ENCODE peak calls at places on chromosomes 4 and X, in six cellular contexts. K is MM.1S; E is heart right ventricle; O is prostate gland; X is fibroblast of lung; C is CD8-positive, alpha-beta T cell. D is an unnamed sample.

GRCh38 chrX:105552395-105552794 is 269.9 kb upstream of the NRK start:
- DNase-seq in O (no peak), X (peak; percentile 32), K (no peak), E (no peak), C (no peak), D (no peak)

GRCh38 chrX:141214216-141214615 is 28.1 kb downstream of the SPANXC start:
- DNase-seq in C (no peak), O (no peak), E (no peak), K (no peak), X (no peak), D (no peak)

GRCh38 chr4:73998040-73999011 is at the start of gene CXCL5:
- DNase-seq in K (no peak), E (peak; percentile 26), C (no peak), O (no peak), X (peak; percentile 75), D (no peak)

GRCh38 chr4:79198886-79199591 is 126.8 kb downstream of the NAA11 start:
- DNase-seq in O (no peak), K (no peak), E (no peak), C (no peak), X (no peak), D (peak; percentile 83)

GRCh38 chrX:10709276-10709675 is 88.9 kb upstream of the MID1 start:
- DNase-seq in O (peak; percentile 9), C (no peak), K (no peak), E (no peak), X (no peak), D (no peak)

GRCh38 chrX:40459576-40460158 is 121.1 kb upstream of the ATP6AP2 start:
- DNase-seq in E (no peak), X (no peak), K (no peak), O (no peak), C (no peak), D (peak; percentile 14)

GRCh38 chrX:29487714-29488113 is 727.6 kb upstream of the MAGEB2 start:
- DNase-seq in K (no peak), X (no peak), C (no peak), O (no peak), E (no peak), D (no peak)

GRCh38 chr4:88623097-88623496 is 30.8 kb downstream of the HERC3 start:
- DNase-seq in E (no peak), K (no peak), X (peak; percentile 86), C (no peak), O (no peak), D (no peak)

GRCh38 chr4:87077834-87078585 is 142.4 kb downstream of the KLHL8 start:
- DNase-seq in O (no peak), E (no peak), K (no peak), C (no peak), X (no peak), D (no peak)
- H3K4me1 ChIP-seq in O (peaks cover 27% of the 10 kb centered on the region), E (peaks cover 100% of the 10 kb centered on the region), K (peaks cover 9% of the 10 kb centered on the region), C (peaks cover 16% of the 10 kb centered on the region), X (peaks cover 11% of the 10 kb centered on the region), D (peaks cover 10% of the 10 kb centered on the region)

GRCh38 chr4:86326399-86326798 is 33.5 kb downstream of the MAPK10 start:
- DNase-seq in O (no peak), C (no peak), K (no peak), X (no peak), E (no peak), D (no peak)

GRCh38 chr4:86333236-86333635 is 26.6 kb downstream of the MAPK10 start:
- DNase-seq in C (no peak), O (no peak), X (no peak), E (no peak), K (no peak), D (no peak)

GRCh38 chr4:86329431-86329830 is 30.4 kb downstream of the MAPK10 start:
- DNase-seq in O (no peak), C (no peak), X (no peak), E (no peak), K (no peak), D (no peak)

GRCh38 chr4:86334020-86334750 is 25.7 kb downstream of the MAPK10 start:
- DNase-seq in C (no peak), K (no peak), O (no peak), X (peak; percentile 9), E (no peak), D (no peak)

DNA sequence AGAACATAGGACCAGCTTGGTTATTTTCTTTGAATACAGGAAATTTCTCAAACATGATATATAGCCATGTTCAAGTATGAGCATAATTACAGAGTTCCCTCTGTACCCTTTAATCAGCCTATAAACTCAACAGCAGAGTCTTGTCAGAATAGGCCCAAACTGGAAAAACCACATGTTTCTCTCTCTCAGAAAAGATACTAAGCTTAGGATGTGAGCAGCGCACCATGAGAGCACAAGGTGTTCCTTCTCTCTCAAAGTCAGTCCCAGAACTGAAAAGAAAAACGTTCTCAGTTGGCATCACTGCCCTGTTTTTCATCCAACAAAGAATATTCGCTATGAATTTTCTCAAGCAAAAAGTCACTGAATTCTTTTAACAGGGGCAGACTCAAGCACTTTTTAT is 28.5 kb downstream of the MAPK10 start:
- DNase-seq in O (peak; percentile 84), X (no peak), C (no peak), K (no peak), E (no peak), D (no peak)
- H3K27ac ChIP-seq in O (peak overlapping the region; percentile 80), X (no peak overlapping the region), C (no peak overlapping the region), K (no peak overlapping the region), E (no peak overlapping the region), D (no peak overlapping the region)

GRCh38 chrX:57380026-57380796 is 93.7 kb downstream of the FAAH2 start:
- DNase-seq in K (no peak), X (no peak), C (no peak), O (no peak), E (no peak), D (no peak)
- H3K36me3 ChIP-seq in K (no peaks in the 10 kb centered on the region), X (no peaks in the 10 kb centered on the region), C (no peaks in the 10 kb centered on the region), O (no peaks in the 10 kb centered on the region), E (no peaks in the 10 kb centered on the region), D (no peaks in the 10 kb centered on the region)

GRCh38 chr4:76998251-76998901 is 48.8 kb downstream of the SEPTIN11 start:
- DNase-seq in E (no peak), K (no peak), C (no peak), X (peak; percentile 74), O (no peak), D (peak; percentile 17)
- H3K4me1 ChIP-seq in E (peaks cover 46% of the 10 kb centered on the region), K (peaks cover 22% of the 10 kb centered on the region), C (peaks cover 22% of the 10 kb centered on the region), X (peaks cover 19% of the 10 kb centered on the region), O (no peaks in the 10 kb centered on the region), D (peaks cover 72% of the 10 kb centered on the region)

DNA sequence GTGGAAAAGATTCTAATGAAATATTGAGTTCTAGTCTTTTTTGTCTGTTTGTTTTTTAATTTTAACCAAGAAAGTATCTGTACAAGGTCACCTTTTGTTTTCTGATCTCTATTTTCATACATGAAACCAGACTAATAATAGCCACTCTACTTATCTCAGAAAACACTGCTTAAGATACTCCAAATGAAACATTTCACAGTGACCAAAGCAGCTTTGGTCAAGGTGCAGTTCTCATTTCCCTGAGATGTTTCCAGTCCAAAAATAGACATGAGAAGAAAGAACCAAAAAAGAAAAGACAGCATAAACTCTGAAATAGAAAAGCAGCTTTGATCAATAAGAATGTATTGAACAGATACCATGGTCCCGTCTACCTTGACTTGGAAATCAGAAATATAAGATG is 782.8 kb downstream of the RAB28 start:
- DNase-seq in E (no peak), O (no peak), X (no peak), K (peak; percentile 92), C (no peak), D (no peak)
- H3K27ac ChIP-seq in E (no peak overlapping the region), O (no peak overlapping the region), X (no peak overlapping the region), K (peak overlapping the region; percentile 100), C (no peak overlapping the region), D (no peak overlapping the region)

D was measured in SJCRH30.